ENCODE peak calls at places on chromosomes 5 and 9, in ten cellular contexts. Y is foreskin fibroblast; M is central memory CD4-positive, alpha-beta T cell; L is adrenal gland; S is stimulated activated naive CD8-positive, alpha-beta T cell treated with anti-CD3 and anti-CD28 coated beads, Interleukin-15, amount 100 ng/mL, for 72 hours; Z is activated CD8-positive, alpha-beta memory T cell treated with anti-CD3 and anti-CD28 coated beads for 4 hours; D is stimulated activated CD4-positive, alpha-beta T cell treated with anti-CD3 and anti-CD28 coated beads, TNF-alpha, amount 100 ng/mL, for 1 hour; W is NCI-H1105 treated with DMSO at 0.1 percent for 48 hours; O is activated naive CD8-positive, alpha-beta T cell treated with anti-CD3 and anti-CD28 coated beads, Interleukin-2, amount 50 U/mL, for 24 hours; P is mesenchymal stem cell. N is an unnamed sample.

GRCh38 chr5:140338918-140339317 is 7.5 kb downstream of the HBEGF start:
- DNase-seq in W (no peak), S (no peak), Z (no peak), Y (no peak), M (no peak), D (no peak), P (no peak), O (no peak), L (no peak), N (no peak)

GRCh38 chr5:172776235-172776594 is 5.2 kb upstream of the DUSP1 start:
- DNase-seq in Y (no peak), D (no peak), S (no peak), Z (no peak), O (no peak), L (no peak), W (no peak), M (no peak), P (no peak), N (no peak)

GRCh38 chr5:163561339-163561738 is 55.9 kb downstream of the MAT2B start:
- DNase-seq in M (no peak), O (no peak), L (no peak), P (no peak), Z (no peak), S (no peak), D (no peak), Y (no peak), W (no peak), N (no peak)

GRCh38 chr5:32061236-32061635 is 112.9 kb downstream of the GOLPH3 start:
- DNase-seq in Y (no peak), O (no peak), S (no peak), L (no peak), D (no peak), P (no peak), M (no peak), W (no peak), Z (no peak), N (no peak)

GRCh38 chr5:67038817-67039603 is 157.6 kb downstream of the CD180 start:
- DNase-seq in P (peak), O (no peak), Y (peak), Z (no peak), W (no peak), L (no peak), D (no peak), M (no peak), S (no peak), N (no peak)

GRCh38 chr5:71932131-71932635 is 175.1 kb upstream of the MAP1B start:
- DNase-seq in O (no peak), P (peak), D (no peak), M (no peak), Z (no peak), W (peak), Y (no peak), S (no peak), L (no peak), N (no peak)

GRCh38 chr9:129923589-129923988 is 88.3 kb downstream of the USP20 start:
- DNase-seq in P (no peak), Y (no peak), M (no peak), O (no peak), D (no peak), S (no peak), W (no peak), Z (no peak), L (no peak), N (no peak)

GRCh38 chr5:159316519-159317383 is 13.5 kb downstream of the IL12B start:
- DNase-seq in P (peak), S (no peak), L (no peak), Y (peak), D (no peak), Z (no peak), M (peak), W (peak), O (peak), N (peak)

GRCh38 chr9:132946624-132947295 is 2.3 kb upstream of the TSC1 start:
- DNase-seq in L (peak), D (no peak), P (peak), Z (no peak), Y (peak), M (no peak), O (no peak), W (no peak), S (no peak), N (no peak)

GRCh38 chr9:21591221-21592062 is 109.3 kb upstream of the IFNE start:
- DNase-seq in Z (peak), W (no peak), S (peak), Y (peak), D (no peak), M (no peak), L (peak), O (peak), P (peak), N (no peak)

GRCh38 chr9:124353811-124354274 is 61.4 kb downstream of the PSMB7 start:
- DNase-seq in O (no peak), W (no peak), M (no peak), Y (peak), D (no peak), L (no peak), S (no peak), P (peak), Z (no peak), N (no peak)

GRCh38 chr5:178538624-178539344 is 51.4 kb downstream of the COL23A1 start:
- DNase-seq in O (no peak), Z (no peak), Y (no peak), D (no peak), M (no peak), L (no peak), S (no peak), P (peak), W (no peak), N (no peak)

GRCh38 chr5:79287380-79287779 is 51.4 kb downstream of the JMY start:
- DNase-seq in M (no peak), W (no peak), S (no peak), D (no peak), P (no peak), Y (no peak), L (no peak), Z (no peak), O (no peak), N (no peak)

GRCh38 chr9:109451311-109452025 is 46.6 kb downstream of the PTPN3 start:
- DNase-seq in P (no peak), S (no peak), L (no peak), O (no peak), Z (no peak), W (no peak), D (no peak), Y (no peak), M (no peak), N (no peak)

GRCh38 chr9:110351009-110351467 is 13.4 kb upstream of the TXNDC8 start:
- DNase-seq in D (no peak), L (no peak), M (no peak), P (peak), O (no peak), S (no peak), W (no peak), Z (no peak), Y (peak), N (no peak)

GRCh38 chr5:134468921-134469400 is 56.5 kb upstream of the JADE2 start:
- DNase-seq in P (no peak), Y (no peak), D (no peak), W (no peak), M (no peak), L (no peak), O (no peak), S (no peak), Z (no peak), N (no peak)

GRCh38 chr5:174503086-174503460 is 221.3 kb upstream of the MSX2 start:
- DNase-seq in O (no peak), W (no peak), P (no peak), Z (no peak), S (no peak), L (no peak), D (no peak), Y (no peak), M (no peak), N (no peak)

GRCh38 chr5:119453045-119453383 is 717 bp downstream of the HSD17B4 start:
- DNase-seq in M (no peak), Y (peak), Z (no peak), P (peak), D (no peak), L (no peak), W (peak), O (no peak), S (no peak), N (no peak)